ENCODE peak calls at places on chromosomes 2 and 18, in eight cellular contexts. One of them, this sample, is unnamed.

GRCh38 chr18:26791676-26792075 is 73.8 kb downstream of the AQP4 start:
- DNase-seq in OCI-LY7: no peak
- DNase-seq in SK-N-SH: no peak
- DNase-seq in neural progenitor cell: no peak
- DNase-seq in HCT116: no peak
- DNase-seq in GM23338: no peak
- DNase-seq in PC-3: peak; percentile 7
- DNase-seq in hepatocyte: no peak
- DNase-seq in this sample: no peak

GRCh38 chr2:45391866-45392265 is 219.2 kb downstream of the SRBD1 start:
- DNase-seq in OCI-LY7: no peak
- DNase-seq in SK-N-SH: no peak
- DNase-seq in neural progenitor cell: no peak
- DNase-seq in HCT116: no peak
- DNase-seq in GM23338: no peak
- DNase-seq in PC-3: no peak
- DNase-seq in hepatocyte: no peak
- DNase-seq in this sample: no peak

GRCh38 chr2:159773876-159774275 is 24.1 kb downstream of the CD302 start:
- DNase-seq in OCI-LY7: no peak
- DNase-seq in SK-N-SH: no peak
- DNase-seq in neural progenitor cell: no peak
- DNase-seq in HCT116: no peak
- DNase-seq in GM23338: no peak
- DNase-seq in PC-3: no peak
- DNase-seq in hepatocyte: no peak
- DNase-seq in this sample: no peak

GRCh38 chr2:192373754-192374153 is 179.0 kb upstream of the TMEFF2 start:
- DNase-seq in OCI-LY7: no peak
- DNase-seq in SK-N-SH: no peak
- DNase-seq in neural progenitor cell: no peak
- DNase-seq in HCT116: no peak
- DNase-seq in GM23338: no peak
- DNase-seq in PC-3: no peak
- DNase-seq in hepatocyte: no peak
- DNase-seq in this sample: no peak

GRCh38 chr2:120344214-120344990 is 1.5 kb upstream of the INHBB start:
- DNase-seq in OCI-LY7: no peak
- DNase-seq in SK-N-SH: peak; percentile 73
- DNase-seq in neural progenitor cell: peak; percentile 64
- DNase-seq in HCT116: no peak
- DNase-seq in GM23338: peak; percentile 40
- DNase-seq in PC-3: peak; percentile 89
- DNase-seq in hepatocyte: peak; percentile 70
- DNase-seq in this sample: no peak

GRCh38 chr18:48290162-48290926 is 118.8 kb downstream of the ZBTB7C start:
- DNase-seq in OCI-LY7: no peak
- DNase-seq in SK-N-SH: no peak
- DNase-seq in neural progenitor cell: peak; percentile 38
- DNase-seq in HCT116: no peak
- DNase-seq in GM23338: no peak
- DNase-seq in PC-3: no peak
- DNase-seq in hepatocyte: no peak
- DNase-seq in this sample: no peak

GRCh38 chr2:1493361-1494126 is 80.3 kb downstream of the TPO start:
- DNase-seq in OCI-LY7: no peak
- DNase-seq in SK-N-SH: no peak
- DNase-seq in neural progenitor cell: no peak
- DNase-seq in HCT116: no peak
- DNase-seq in GM23338: no peak
- DNase-seq in PC-3: no peak
- DNase-seq in hepatocyte: no peak
- DNase-seq in this sample: no peak

GRCh38 chr2:170212625-170213280 is 34.8 kb downstream of the MYO3B start:
- DNase-seq in OCI-LY7: no peak
- DNase-seq in SK-N-SH: no peak
- DNase-seq in neural progenitor cell: no peak
- DNase-seq in HCT116: no peak
- DNase-seq in GM23338: no peak
- DNase-seq in PC-3: no peak
- DNase-seq in hepatocyte: no peak
- DNase-seq in this sample: no peak

GRCh38 chr18:74303936-74304335 is 11.7 kb upstream of the C18orf63 start:
- DNase-seq in OCI-LY7: no peak
- DNase-seq in SK-N-SH: no peak
- DNase-seq in neural progenitor cell: no peak
- DNase-seq in HCT116: no peak
- DNase-seq in GM23338: no peak
- DNase-seq in PC-3: peak; percentile 81
- DNase-seq in hepatocyte: no peak
- DNase-seq in this sample: no peak

GRCh38 chr2:230416061-230416721 is at the start of gene SP100:
- DNase-seq in OCI-LY7: peak; percentile 91
- DNase-seq in SK-N-SH: no peak
- DNase-seq in neural progenitor cell: no peak
- DNase-seq in HCT116: peak; percentile 28
- DNase-seq in GM23338: peak; percentile 33
- DNase-seq in PC-3: peak; percentile 74
- DNase-seq in hepatocyte: peak; percentile 86
- DNase-seq in this sample: peak; percentile 76

GRCh38 chr2:234329202-234329930 is 167.5 kb downstream of the ARL4C start:
- DNase-seq in OCI-LY7: no peak
- DNase-seq in SK-N-SH: no peak
- DNase-seq in neural progenitor cell: no peak
- DNase-seq in HCT116: no peak
- DNase-seq in GM23338: no peak
- DNase-seq in PC-3: peak; percentile 27
- DNase-seq in hepatocyte: no peak
- DNase-seq in this sample: no peak

GRCh38 chr2:176188969-176189665 is 649 bp downstream of the HOXD1 start:
- DNase-seq in OCI-LY7: no peak
- DNase-seq in SK-N-SH: no peak
- DNase-seq in neural progenitor cell: peak; percentile 39
- DNase-seq in HCT116: no peak
- DNase-seq in GM23338: peak; percentile 70
- DNase-seq in PC-3: no peak
- DNase-seq in hepatocyte: peak; percentile 23
- DNase-seq in this sample: no peak

GRCh38 chr2:102187191-102188150 is 648 bp downstream of the IL1RL2 start:
- DNase-seq in OCI-LY7: no peak
- DNase-seq in SK-N-SH: peak; percentile 37
- DNase-seq in neural progenitor cell: no peak
- DNase-seq in HCT116: no peak
- DNase-seq in GM23338: peak; percentile 69
- DNase-seq in PC-3: no peak
- DNase-seq in hepatocyte: peak; percentile 30
- DNase-seq in this sample: no peak
- TF ChIP-seq CTCF in OCI-LY7: no peak
- TF ChIP-seq CTCF in SK-N-SH: no peak
- TF ChIP-seq CTCF in neural progenitor cell: no peak
- TF ChIP-seq CTCF in HCT116: no peak
- TF ChIP-seq CTCF in GM23338: no peak
- TF ChIP-seq CTCF in PC-3: no peak
- TF ChIP-seq CTCF in hepatocyte: no peak
- TF ChIP-seq CTCF in this sample: no peak

GRCh38 chr2:129913695-129914495 is 65.6 kb upstream of the RAB6C start:
- DNase-seq in OCI-LY7: no peak
- DNase-seq in SK-N-SH: no peak
- DNase-seq in neural progenitor cell: no peak
- DNase-seq in HCT116: no peak
- DNase-seq in GM23338: no peak
- DNase-seq in PC-3: no peak
- DNase-seq in hepatocyte: no peak
- DNase-seq in this sample: no peak

GRCh38 chr2:129915303-129915840 is 64.1 kb upstream of the RAB6C start:
- DNase-seq in OCI-LY7: no peak
- DNase-seq in SK-N-SH: no peak
- DNase-seq in neural progenitor cell: no peak
- DNase-seq in HCT116: no peak
- DNase-seq in GM23338: no peak
- DNase-seq in PC-3: peak; percentile 23
- DNase-seq in hepatocyte: no peak
- DNase-seq in this sample: no peak

GRCh38 chr2:129914538-129915302 is 64.7 kb upstream of the RAB6C start:
- DNase-seq in OCI-LY7: no peak
- DNase-seq in SK-N-SH: no peak
- DNase-seq in neural progenitor cell: no peak
- DNase-seq in HCT116: no peak
- DNase-seq in GM23338: no peak
- DNase-seq in PC-3: no peak
- DNase-seq in hepatocyte: no peak
- DNase-seq in this sample: no peak

GRCh38 chr2:129922571-129923264 is 56.7 kb upstream of the RAB6C start:
- DNase-seq in OCI-LY7: no peak
- DNase-seq in SK-N-SH: peak; percentile 52
- DNase-seq in neural progenitor cell: peak; percentile 48
- DNase-seq in HCT116: no peak
- DNase-seq in GM23338: peak; percentile 54
- DNase-seq in PC-3: no peak
- DNase-seq in hepatocyte: peak; percentile 43
- DNase-seq in this sample: peak; percentile 71

GRCh38 chr2:129918604-129919003 is 60.9 kb upstream of the RAB6C start:
- DNase-seq in OCI-LY7: peak; percentile 3
- DNase-seq in SK-N-SH: no peak
- DNase-seq in neural progenitor cell: no peak
- DNase-seq in HCT116: no peak
- DNase-seq in GM23338: no peak
- DNase-seq in PC-3: no peak
- DNase-seq in hepatocyte: no peak
- DNase-seq in this sample: no peak
- TF ChIP-seq EZH2phosphoT487 in OCI-LY7: no peak
- TF ChIP-seq EZH2phosphoT487 in SK-N-SH: no peak
- TF ChIP-seq EZH2phosphoT487 in neural progenitor cell: no peak
- TF ChIP-seq EZH2phosphoT487 in HCT116: no peak
- TF ChIP-seq EZH2phosphoT487 in GM23338: no peak
- TF ChIP-seq EZH2phosphoT487 in PC-3: no peak
- TF ChIP-seq EZH2phosphoT487 in hepatocyte: no peak
- TF ChIP-seq EZH2phosphoT487 in this sample: no peak

GRCh38 chr2:108288534-108289106 is at the start of gene SULT1C2:
- DNase-seq in OCI-LY7: no peak
- DNase-seq in SK-N-SH: no peak
- DNase-seq in neural progenitor cell: peak; percentile 71
- DNase-seq in HCT116: peak; percentile 16
- DNase-seq in GM23338: peak; percentile 76
- DNase-seq in PC-3: no peak
- DNase-seq in hepatocyte: peak; percentile 85
- DNase-seq in this sample: no peak
- H3K4me2 ChIP-seq in OCI-LY7: no peak within 1 kb of the TSS
- H3K4me2 ChIP-seq in SK-N-SH: no peak within 1 kb of the TSS
- H3K4me2 ChIP-seq in neural progenitor cell: peak within 1 kb of the TSS; percentile 59
- H3K4me2 ChIP-seq in HCT116: peak within 1 kb of the TSS; percentile 74
- H3K4me2 ChIP-seq in GM23338: peak within 1 kb of the TSS; percentile 39
- H3K4me2 ChIP-seq in PC-3: no peak within 1 kb of the TSS
- H3K4me2 ChIP-seq in hepatocyte: peak within 1 kb of the TSS; percentile 71
- H3K4me2 ChIP-seq in this sample: no peak within 1 kb of the TSS

GRCh38 chr18:63099848-63100625 is 219.5 kb downstream of the BCL2 start:
- DNase-seq in OCI-LY7: no peak
- DNase-seq in SK-N-SH: no peak
- DNase-seq in neural progenitor cell: no peak
- DNase-seq in HCT116: no peak
- DNase-seq in GM23338: no peak
- DNase-seq in PC-3: no peak
- DNase-seq in hepatocyte: peak; percentile 70
- DNase-seq in this sample: no peak
- TF ChIP-seq CTCF in OCI-LY7: no peak
- TF ChIP-seq CTCF in SK-N-SH: no peak
- TF ChIP-seq CTCF in neural progenitor cell: no peak
- TF ChIP-seq CTCF in HCT116: no peak
- TF ChIP-seq CTCF in GM23338: no peak
- TF ChIP-seq CTCF in PC-3: no peak
- TF ChIP-seq CTCF in hepatocyte: no peak
- TF ChIP-seq CTCF in this sample: no peak

DNA sequence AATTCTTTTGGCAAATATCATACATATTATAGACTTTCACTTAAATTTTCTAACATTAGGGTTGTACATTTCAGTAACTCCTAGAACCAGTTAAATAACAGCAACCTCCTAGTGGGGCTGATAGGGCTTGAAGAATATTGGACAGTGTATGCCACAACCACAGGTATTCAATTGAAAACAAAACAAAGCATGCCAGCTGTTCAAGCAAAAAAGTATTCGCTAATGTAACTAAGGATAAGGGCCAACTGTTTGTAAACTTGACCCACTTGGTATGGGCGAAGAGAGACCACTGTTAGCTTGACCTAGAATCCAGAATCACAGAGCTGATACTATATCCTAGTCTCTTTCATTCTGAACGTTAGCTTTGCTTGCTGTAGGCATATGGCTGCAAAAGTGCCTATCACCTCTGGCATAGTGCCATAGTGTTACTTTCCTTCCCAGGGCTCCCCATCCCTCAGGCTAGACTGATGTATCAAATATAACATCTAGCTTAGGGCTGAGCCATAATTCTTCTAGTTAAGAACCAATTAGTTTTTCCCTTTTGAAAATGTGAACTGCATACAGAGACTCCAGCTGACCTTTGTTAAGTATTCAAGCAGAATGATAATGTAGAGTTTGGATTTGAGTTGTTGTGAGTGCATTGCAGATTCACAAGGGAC is 458.8 kb upstream of the NRXN1 start:
- DNase-seq in OCI-LY7: no peak
- DNase-seq in SK-N-SH: peak; percentile 38
- DNase-seq in neural progenitor cell: no peak
- DNase-seq in HCT116: no peak
- DNase-seq in GM23338: no peak
- DNase-seq in PC-3: no peak
- DNase-seq in hepatocyte: no peak
- DNase-seq in this sample: no peak
- TF ChIP-seq EZH2phosphoT487 in OCI-LY7: no peak
- TF ChIP-seq EZH2phosphoT487 in SK-N-SH: no peak
- TF ChIP-seq EZH2phosphoT487 in neural progenitor cell: no peak
- TF ChIP-seq EZH2phosphoT487 in HCT116: no peak
- TF ChIP-seq EZH2phosphoT487 in GM23338: no peak
- TF ChIP-seq EZH2phosphoT487 in PC-3: no peak
- TF ChIP-seq EZH2phosphoT487 in hepatocyte: no peak
- TF ChIP-seq EZH2phosphoT487 in this sample: no peak

DNA sequence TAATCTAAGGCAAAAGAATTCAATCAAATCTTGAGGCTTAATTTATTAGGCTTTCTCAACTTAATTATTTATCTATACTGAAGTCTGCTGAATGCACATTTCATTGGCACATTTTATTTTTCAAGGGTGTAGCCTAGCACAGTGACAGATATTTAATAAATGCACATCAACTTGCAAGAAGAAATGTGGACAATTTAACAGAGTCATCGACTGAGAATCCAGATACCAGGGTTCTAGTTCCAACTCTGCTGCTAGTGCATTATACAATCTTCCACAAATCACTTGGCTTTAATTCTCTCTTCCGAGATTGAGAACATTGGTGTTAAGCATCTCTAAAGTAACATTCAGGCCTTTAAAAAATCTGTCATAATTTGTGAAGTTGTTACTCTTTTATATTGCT is 88.5 kb upstream of the RBBP8 start:
- DNase-seq in OCI-LY7: no peak
- DNase-seq in SK-N-SH: no peak
- DNase-seq in neural progenitor cell: no peak
- DNase-seq in HCT116: no peak
- DNase-seq in GM23338: no peak
- DNase-seq in PC-3: no peak
- DNase-seq in hepatocyte: no peak
- DNase-seq in this sample: no peak
- H3K4me2 ChIP-seq in OCI-LY7: no peak overlapping the region
- H3K4me2 ChIP-seq in SK-N-SH: no peak overlapping the region
- H3K4me2 ChIP-seq in neural progenitor cell: no peak overlapping the region
- H3K4me2 ChIP-seq in HCT116: peak overlapping the region; percentile 4
- H3K4me2 ChIP-seq in GM23338: no peak overlapping the region
- H3K4me2 ChIP-seq in PC-3: peak overlapping the region; percentile 58
- H3K4me2 ChIP-seq in hepatocyte: no peak overlapping the region
- H3K4me2 ChIP-seq in this sample: no peak overlapping the region

This sample was measured in MM.1S.